ENCODE peak calls at places on chromosomes 12 and 14, in eight cellular contexts. J, S, W, V, U, Y, O and F are unnamed samples.

GRCh38 chr14:92922155-92922735 is 705 bp upstream of the CHGA start:
- DNase-seq in J (no peak), V (no peak), Y (no peak), O (no peak), W (no peak), S (no peak), U (no peak), F (no peak)

GRCh38 chr12:6469092-6469491 is 1.4 kb downstream of the VAMP1 start:
- DNase-seq in Y (no peak), O (no peak), S (no peak), J (no peak), V (no peak), W (no peak), U (no peak), F (no peak)

GRCh38 chr12:80625901-80626300 is 81.5 kb upstream of the MYF6 start:
- DNase-seq in Y (no peak), J (no peak), V (no peak), U (no peak), O (no peak), S (no peak), W (no peak), F (no peak)

GRCh38 chr12:9404469-9405260 is 196.5 kb upstream of the PZP start:
- DNase-seq in W (no peak), S (no peak), V (no peak), U (no peak), J (no peak), O (peak; percentile 32), Y (no peak), F (no peak)

GRCh38 chr14:103688906-103689902 is 26.0 kb downstream of the XRCC3 start:
- DNase-seq in W (no peak), J (peak; percentile 69), Y (no peak), S (no peak), U (no peak), V (no peak), O (no peak), F (no peak)

GRCh38 chr12:6909421-6910145 is 4.8 kb upstream of the ENO2 start:
- DNase-seq in Y (no peak), W (no peak), U (no peak), O (no peak), J (no peak), S (no peak), V (no peak), F (no peak)

GRCh38 chr12:72523754-72524153 is 251.6 kb downstream of the TRHDE start:
- DNase-seq in V (no peak), Y (no peak), O (no peak), W (no peak), J (no peak), S (no peak), U (no peak), F (no peak)

GRCh38 chr12:29681370-29681769 is 102.4 kb downstream of the TMTC1 start:
- DNase-seq in V (no peak), J (no peak), U (no peak), S (no peak), Y (no peak), W (no peak), O (no peak), F (no peak)

GRCh38 chr12:94805749-94806148 is 155.4 kb upstream of the TMCC3 start:
- DNase-seq in S (no peak), J (peak; percentile 95), O (no peak), U (no peak), Y (no peak), V (no peak), W (no peak), F (no peak)

GRCh38 chr14:72049462-72049861 is 117.2 kb downstream of the RGS6 start:
- DNase-seq in O (no peak), J (no peak), V (no peak), U (peak; percentile 60), W (no peak), Y (no peak), S (no peak), F (no peak)

GRCh38 chr12:94889512-94890210 is 113.8 kb downstream of the NDUFA12 start:
- DNase-seq in V (no peak), W (no peak), O (no peak), S (no peak), J (no peak), U (no peak), Y (no peak), F (no peak)

GRCh38 chr14:59627011-59627520 is 50.5 kb upstream of the CCDC175 start:
- DNase-seq in W (no peak), J (no peak), Y (no peak), O (no peak), V (no peak), S (no peak), U (no peak), F (no peak)

GRCh38 chr12:67357726-67358125 is 88.6 kb downstream of the CAND1 start:
- DNase-seq in Y (no peak), O (no peak), J (no peak), U (no peak), S (no peak), V (no peak), W (no peak), F (no peak)

GRCh38 chr12:54390668-54391551 is 6.4 kb upstream of the ZNF385A start:
- DNase-seq in Y (peak; percentile 52), S (no peak), V (peak; percentile 79), W (peak; percentile 78), U (peak; percentile 77), J (no peak), O (peak; percentile 41), F (peak; percentile 75)

GRCh38 chr14:96792003-96792402 is 5.2 kb upstream of the VRK1 start:
- DNase-seq in Y (no peak), U (no peak), S (no peak), W (no peak), V (no peak), O (no peak), J (peak; percentile 34), F (no peak)

GRCh38 chr12:72274926-72275325 is 2.8 kb downstream of the TRHDE start:
- DNase-seq in Y (no peak), S (no peak), O (no peak), W (no peak), J (peak; percentile 96), V (no peak), U (no peak), F (no peak)

GRCh38 chr14:89310211-89310610 is 106.8 kb downstream of the FOXN3 start:
- DNase-seq in W (no peak), V (no peak), U (no peak), S (no peak), Y (no peak), J (no peak), O (no peak), F (no peak)

GRCh38 chr12:93292213-93292612 is 85.5 kb upstream of the NUDT4 start:
- DNase-seq in S (no peak), W (no peak), Y (no peak), O (no peak), U (no peak), J (no peak), V (no peak), F (no peak)

GRCh38 chr12:116135209-116135930 is 142.1 kb downstream of the MED13L start:
- DNase-seq in U (no peak), W (no peak), O (no peak), V (no peak), Y (peak; percentile 23), J (peak; percentile 80), S (peak; percentile 52), F (no peak)

GRCh38 chr12:1582709-1583050 is 11.7 kb downstream of the FBXL14 start:
- DNase-seq in U (no peak), S (no peak), O (no peak), V (no peak), Y (no peak), J (no peak), W (no peak), F (no peak)

GRCh38 chr12:127165567-127166392 is 1101.2 kb upstream of the TMEM132C start:
- DNase-seq in O (peak; percentile 60), Y (no peak), S (peak; percentile 53), W (peak; percentile 85), U (peak; percentile 88), J (peak; percentile 63), V (peak; percentile 85), F (peak; percentile 74)

GRCh38 chr14:100837812-100838170 is 11.9 kb downstream of the MEG3 start:
- DNase-seq in O (no peak), J (no peak), U (no peak), V (no peak), S (no peak), W (no peak), Y (no peak), F (no peak)

GRCh38 chr14:95690815-95691214 is 4.6 kb downstream of the TCL1B start:
- DNase-seq in W (no peak), Y (no peak), J (no peak), U (no peak), S (no peak), O (no peak), V (no peak), F (no peak)

GRCh38 chr12:10220398-10221077 is 7.9 kb downstream of the GABARAPL1 start:
- DNase-seq in V (no peak), O (no peak), S (no peak), J (peak; percentile 94), Y (no peak), W (peak; percentile 84), U (no peak), F (peak; percentile 80)

GRCh38 chr12:114817491-114818440 is 133.8 kb upstream of the TBX3 start:
- DNase-seq in S (no peak), Y (no peak), V (no peak), O (no peak), U (no peak), J (no peak), W (no peak), F (no peak)

GRCh38 chr12:34397591-34398365 is 375.5 kb downstream of the ALG10 start:
- DNase-seq in S (no peak), Y (no peak), V (peak; percentile 10), U (peak; percentile 34), W (peak; percentile 25), J (no peak), O (no peak), F (peak; percentile 34)

GRCh38 chr12:7091171-7091570 is 1.1 kb downstream of the C1R start:
- DNase-seq in W (no peak), Y (no peak), U (no peak), V (no peak), S (no peak), J (no peak), O (no peak), F (no peak)